ENCODE peak calls at places on chromosome 20, in nine cellular contexts. M, R, C, B, Y, D, V, F and E are unnamed samples.

GRCh38 chr20:58623579-58624473 is 27.3 kb upstream of the STX16 start:
- DNase-seq in F (no peak), R (peak), C (peak), B (no peak), D (no peak), Y (no peak), M (peak), V (peak), E (no peak)

GRCh38 chr20:3646651-3647050 is 16.5 kb downstream of the GFRA4 start:
- DNase-seq in Y (no peak), V (no peak), F (no peak), R (no peak), D (no peak), M (no peak), B (no peak), C (no peak), E (no peak)

GRCh38 chr20:63696311-63696627 is 183 bp upstream of the TNFRSF6B start:
- DNase-seq in B (peak), M (peak), V (peak), Y (no peak), C (no peak), D (no peak), F (peak), R (no peak), E (peak)

GRCh38 chr20:63873477-63873971 is 8.5 kb downstream of the TPD52L2 start:
- DNase-seq in D (no peak), C (no peak), Y (no peak), V (no peak), F (no peak), R (peak), B (no peak), M (peak), E (no peak)

GRCh38 chr20:53738945-53739798 is 145.5 kb upstream of the ZNF217 start:
- DNase-seq in R (no peak), Y (no peak), B (no peak), F (no peak), M (peak), D (no peak), C (no peak), V (peak), E (peak)

GRCh38 chr20:17109307-17109706 is 117.5 kb upstream of the PCSK2 start:
- DNase-seq in F (no peak), V (no peak), D (no peak), B (no peak), M (no peak), C (no peak), Y (no peak), R (no peak), E (no peak)

GRCh38 chr20:50919567-50919966 is 11.7 kb downstream of the ADNP start:
- DNase-seq in V (peak), C (no peak), M (peak), D (no peak), R (peak), Y (no peak), B (no peak), F (no peak), E (no peak)

GRCh38 chr20:38776363-38776762 is 28.1 kb downstream of the ACTR5 start:
- DNase-seq in F (no peak), C (no peak), B (no peak), M (no peak), D (no peak), Y (no peak), R (no peak), V (no peak), E (no peak)

GRCh38 chr20:63756648-63756991 is 17.0 kb downstream of the SLC2A4RG start:
- DNase-seq in Y (no peak), B (no peak), V (no peak), M (no peak), R (no peak), C (no peak), D (no peak), F (no peak), E (no peak)

GRCh38 chr20:24658920-24659660 is 189.7 kb downstream of the SYNDIG1 start:
- DNase-seq in D (no peak), B (no peak), Y (no peak), M (no peak), R (no peak), V (no peak), C (no peak), F (no peak), E (no peak)

GRCh38 chr20:53581444-53582311 is 12.0 kb downstream of the ZNF217 start:
- DNase-seq in R (no peak), F (no peak), Y (no peak), B (no peak), C (no peak), V (no peak), M (no peak), D (no peak), E (peak)

GRCh38 chr20:59643616-59644061 is 39.3 kb downstream of the PHACTR3 start:
- DNase-seq in D (no peak), C (no peak), M (no peak), B (no peak), V (no peak), R (no peak), Y (no peak), F (no peak), E (no peak)

GRCh38 chr20:35106827-35107380 is 14.3 kb upstream of the TRPC4AP start:
- DNase-seq in C (no peak), M (no peak), D (no peak), B (no peak), R (no peak), V (no peak), Y (no peak), F (no peak), E (no peak)

GRCh38 chr20:12925863-12926547 is 82.8 kb upstream of the SPTLC3 start:
- DNase-seq in V (no peak), C (no peak), B (no peak), M (no peak), F (no peak), Y (no peak), R (no peak), D (no peak), E (no peak)

GRCh38 chr20:38673731-38674177 is 50.5 kb upstream of the SLC32A1 start:
- DNase-seq in R (no peak), B (peak), Y (no peak), F (peak), V (peak), D (no peak), C (no peak), M (peak), E (peak)

GRCh38 chr20:17960927-17961599 is 7.5 kb downstream of the SNX5 start:
- DNase-seq in D (no peak), C (peak), M (peak), Y (no peak), B (no peak), V (no peak), R (peak), F (no peak), E (no peak)

GRCh38 chr20:23225407-23226060 is 125.1 kb upstream of the NXT1 start:
- DNase-seq in F (no peak), R (peak), D (no peak), V (peak), M (peak), B (peak), Y (no peak), C (no peak), E (no peak)

GRCh38 chr20:44401770-44402390 is 46.4 kb downstream of the HNF4A start:
- DNase-seq in B (no peak), M (no peak), R (no peak), V (no peak), F (no peak), C (no peak), Y (no peak), D (no peak), E (no peak)

GRCh38 chr20:63682384-63683139 is 13.9 kb upstream of the TNFRSF6B start:
- DNase-seq in M (peak), V (peak), D (no peak), B (peak), F (no peak), Y (no peak), R (peak), C (peak), E (no peak)

GRCh38 chr20:41004561-41005360 is 23.9 kb upstream of the TOP1 start:
- DNase-seq in B (no peak), D (no peak), Y (no peak), F (no peak), R (peak), C (no peak), M (peak), V (no peak), E (peak)

GRCh38 chr20:29876911-29877285 is 1380.6 kb upstream of the DEFB115 start:
- DNase-seq in R (no peak), C (no peak), V (no peak), F (no peak), B (no peak), D (no peak), M (no peak), Y (no peak), E (no peak)

GRCh38 chr20:15930324-15931305 is 642.6 kb downstream of the KIF16B start:
- DNase-seq in M (no peak), C (peak), B (peak), D (no peak), Y (peak), F (no peak), R (peak), V (peak), E (peak)

GRCh38 chr20:41619360-41620115 is 1.4 kb upstream of the CHD6 start:
- DNase-seq in D (no peak), R (peak), M (peak), C (no peak), Y (no peak), F (no peak), V (no peak), B (no peak), E (no peak)

GRCh38 chr20:41086402-41087324 is 50.7 kb upstream of the PLCG1 start:
- DNase-seq in C (no peak), V (peak), M (no peak), D (no peak), F (no peak), B (no peak), R (no peak), Y (no peak), E (no peak)

GRCh38 chr20:50470249-50470858 is 39.8 kb upstream of the PTPN1 start:
- DNase-seq in V (no peak), F (no peak), D (no peak), C (no peak), B (no peak), R (no peak), Y (no peak), M (no peak), E (no peak)

GRCh38 chr20:41393705-41394066 is 27.1 kb upstream of the EMILIN3 start:
- DNase-seq in F (no peak), R (no peak), M (no peak), Y (no peak), B (no peak), V (no peak), C (no peak), D (no peak), E (no peak)

GRCh38 chr20:8020314-8021079 is 936 bp upstream of the TMX4 start:
- DNase-seq in R (no peak), F (no peak), Y (no peak), V (no peak), B (no peak), M (no peak), C (peak), D (peak), E (peak)

GRCh38 chr20:45268531-45268930 is 14.2 kb upstream of the SLPI start:
- DNase-seq in B (no peak), R (no peak), C (no peak), Y (no peak), V (no peak), M (no peak), D (no peak), F (no peak), E (no peak)

GRCh38 chr20:32476684-32477593 is 108.2 kb downstream of the NOL4L start:
- DNase-seq in C (no peak), M (no peak), Y (no peak), B (no peak), R (no peak), D (no peak), V (peak), F (no peak), E (no peak)

GRCh38 chr20:56629464-56630085 is 469 bp downstream of the TFAP2C start:
- DNase-seq in C (no peak), V (no peak), D (no peak), R (no peak), Y (no peak), B (no peak), F (no peak), M (no peak), E (no peak)
- H3K4me2 ChIP-seq in C (no peak), V (peak), D (no peak), R (no peak), Y (peak), B (peak), F (peak), M (peak), E (no peak)

GRCh38 chr20:47126374-47126705 is 230.2 kb downstream of the ZMYND8 start:
- DNase-seq in R (no peak), Y (no peak), B (no peak), M (no peak), F (no peak), D (no peak), V (no peak), C (no peak), E (no peak)

GRCh38 chr20:47126709-47127108 is 229.8 kb downstream of the ZMYND8 start:
- DNase-seq in Y (no peak), C (no peak), B (no peak), V (no peak), F (no peak), D (no peak), M (peak), R (peak), E (no peak)

GRCh38 chr20:47129306-47129705 is 227.2 kb downstream of the ZMYND8 start:
- DNase-seq in F (no peak), B (no peak), Y (no peak), D (no peak), C (no peak), M (no peak), V (no peak), R (no peak), E (no peak)

GRCh38 chr20:47125553-47126373 is 230.7 kb downstream of the ZMYND8 start:
- DNase-seq in D (no peak), C (no peak), M (peak), V (no peak), B (peak), R (no peak), Y (peak), F (peak), E (no peak)

GRCh38 chr20:47127986-47128385 is 228.5 kb downstream of the ZMYND8 start:
- DNase-seq in V (no peak), B (peak), M (no peak), F (no peak), C (no peak), R (no peak), Y (no peak), D (no peak), E (no peak)
- H3K4me2 ChIP-seq in V (no peak), B (no peak), M (no peak), F (no peak), C (no peak), R (no peak), Y (no peak), D (no peak), E (no peak)

GRCh38 chr20:51985013-51985415 is 182.7 kb upstream of the SALL4 start:
- DNase-seq in F (no peak), M (peak), V (peak), C (peak), Y (no peak), B (peak), D (no peak), R (peak), E (no peak)
- H3K4me2 ChIP-seq in F (no peak), M (peak), V (no peak), C (peak), Y (no peak), B (no peak), D (no peak), R (no peak), E (no peak)

GRCh38 chr20:21702001-21702400 is 3.5 kb upstream of the PAX1 start:
- DNase-seq in V (no peak), D (no peak), B (no peak), R (no peak), Y (no peak), M (no peak), F (no peak), C (no peak), E (no peak)
- H3K4me2 ChIP-seq in V (no peak), D (no peak), B (no peak), R (no peak), Y (no peak), M (no peak), F (peak), C (no peak), E (no peak)